ENCODE peak calls at places on chromosomes 12 and 14, in five cellular contexts. Q, S, C, X and B are unnamed samples. For H3K4me1, the result is how much of the 10 kb centered on the place peaks cover.

GRCh38 chr12:122395319-122395718 is 27.1 kb downstream of the CLIP1 start:
- DNase-seq in Q (peak), S (no peak), C (peak), X (peak), B (no peak)

GRCh38 chr12:100267603-100268281 is 765 bp downstream of the SCYL2 start:
- DNase-seq in Q (peak), S (peak), C (peak), X (peak), B (no peak)

GRCh38 chr12:76915381-76916169 is 36.8 kb upstream of the CSRP2 start:
- DNase-seq in Q (no peak), S (no peak), C (peak), X (no peak), B (no peak)

GRCh38 chr12:82708056-82708455 is 21.4 kb downstream of the TMTC2 start:
- DNase-seq in Q (no peak), S (no peak), C (peak), X (no peak), B (no peak)

GRCh38 chr12:89575405-89575804 is 49.6 kb upstream of the POC1B start:
- DNase-seq in Q (no peak), S (no peak), C (no peak), X (no peak), B (no peak)

GRCh38 chr12:65740873-65741600 is 83.2 kb upstream of the HMGA2 start:
- DNase-seq in Q (peak), S (peak), C (peak), X (peak), B (peak)

GRCh38 chr14:22084393-22085281 is 411.0 kb upstream of the OR4E1 start:
- DNase-seq in Q (peak), S (peak), C (peak), X (peak), B (peak)

GRCh38 chr12:2613674-2614073 is 181.1 kb upstream of the FKBP4 start:
- DNase-seq in Q (peak), S (no peak), C (peak), X (peak), B (no peak)

GRCh38 chr12:93785262-93786010 is 108.3 kb downstream of the CRADD start:
- DNase-seq in Q (peak), S (peak), C (peak), X (peak), B (peak)

GRCh38 chr14:102726191-102726949 is 50.9 kb upstream of the TRAF3 start:
- DNase-seq in Q (no peak), S (no peak), C (no peak), X (no peak), B (no peak)

GRCh38 chr14:97277711-97278110 is 480.5 kb downstream of the VRK1 start:
- DNase-seq in Q (no peak), S (peak), C (no peak), X (no peak), B (no peak)

GRCh38 chr12:53495903-53496751 is 3.1 kb downstream of the MAP3K12 start:
- DNase-seq in Q (no peak), S (peak), C (peak), X (no peak), B (peak)

GRCh38 chr14:54691525-54692260 is 124.8 kb downstream of the SAMD4A start:
- DNase-seq in Q (peak), S (peak), C (peak), X (no peak), B (peak)

GRCh38 chr12:1559729-1560128 is 34.7 kb downstream of the FBXL14 start:
- DNase-seq in Q (no peak), S (no peak), C (peak), X (no peak), B (no peak)

GRCh38 chr12:34207858-34208257 is 185.6 kb downstream of the ALG10 start:
- DNase-seq in Q (no peak), S (no peak), C (no peak), X (no peak), B (no peak)

DNA sequence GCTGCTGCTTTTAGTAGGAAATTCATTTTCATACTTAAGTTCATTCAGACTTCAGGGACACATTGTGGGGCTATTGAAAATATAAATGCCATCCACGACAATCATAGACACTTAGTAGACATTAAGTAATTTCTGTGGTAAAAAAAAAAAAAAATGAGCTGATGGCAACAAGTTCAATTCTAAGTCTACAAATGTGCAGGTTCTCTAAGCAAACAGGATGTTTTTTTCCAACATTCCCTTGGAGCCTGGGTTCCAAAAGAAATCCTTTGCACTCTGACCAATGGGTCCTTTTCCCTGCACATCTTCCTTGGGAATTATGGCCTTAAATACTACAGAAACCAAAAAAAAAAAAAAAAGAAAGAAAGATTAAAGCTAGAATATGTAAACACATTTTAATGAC is 175.6 kb upstream of the HIF1A start:
- DNase-seq in Q (no peak), S (no peak), C (no peak), X (no peak), B (no peak)
- H3K4me1 ChIP-seq in Q (under half), S (under half), C (under half), X (under half), B (under half)

DNA sequence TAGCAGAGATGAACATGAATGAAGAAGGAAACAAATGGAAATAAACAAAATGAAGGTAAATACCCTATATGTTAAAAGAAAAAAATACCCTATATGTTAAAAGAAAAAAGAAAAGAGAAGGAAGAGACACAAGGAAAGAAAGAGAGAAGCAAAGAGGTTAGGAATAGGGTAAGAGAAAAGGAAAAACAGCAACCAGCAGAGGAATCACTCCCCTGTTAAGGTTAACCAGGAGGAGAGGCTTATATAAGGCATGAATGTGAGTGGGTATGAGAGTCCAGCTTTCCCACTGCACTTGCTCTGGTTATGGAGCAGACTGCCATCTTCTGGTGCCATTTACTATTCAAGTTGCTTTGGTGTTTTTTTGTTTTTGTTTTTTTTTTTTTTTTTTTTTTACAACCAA is 3.1 kb downstream of the PPP1R3E start:
- DNase-seq in Q (peak), S (no peak), C (peak), X (peak), B (no peak)
- TF ChIP-seq CTCF in Q (peak), S (no peak), C (peak), X (peak), B (no peak)

GRCh38 chr14:99211410-99211809 is 60.6 kb downstream of the BCL11B start:
- DNase-seq in Q (no peak), S (no peak), C (no peak), X (no peak), B (no peak)
- H3K4me1 ChIP-seq in Q (under half), S (under half), C (under half), X (under half), B (under half)

DNA sequence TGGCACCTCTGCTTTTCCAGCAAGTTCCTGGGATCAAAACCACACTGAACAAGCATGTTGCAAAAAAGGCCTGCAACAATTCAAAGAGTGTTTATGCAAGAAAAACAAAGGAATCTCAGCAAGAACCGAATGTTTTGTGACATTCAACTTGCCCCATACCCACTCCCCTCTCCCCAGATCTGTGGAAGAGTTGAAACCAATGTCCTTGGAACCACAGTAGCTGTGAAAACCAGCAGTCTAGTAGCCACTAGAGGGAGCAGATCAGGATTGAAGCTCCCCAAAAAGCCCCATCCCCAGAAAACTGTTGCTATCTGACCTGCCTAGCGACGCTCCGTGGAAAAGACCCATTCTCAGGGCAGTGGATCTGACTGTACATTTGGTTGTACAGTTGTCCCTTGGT is 27.1 kb downstream of the PRKAB1 start:
- DNase-seq in Q (no peak), S (peak), C (peak), X (no peak), B (no peak)
- TF ChIP-seq CTCF in Q (peak), S (peak), C (peak), X (peak), B (no peak)

DNA sequence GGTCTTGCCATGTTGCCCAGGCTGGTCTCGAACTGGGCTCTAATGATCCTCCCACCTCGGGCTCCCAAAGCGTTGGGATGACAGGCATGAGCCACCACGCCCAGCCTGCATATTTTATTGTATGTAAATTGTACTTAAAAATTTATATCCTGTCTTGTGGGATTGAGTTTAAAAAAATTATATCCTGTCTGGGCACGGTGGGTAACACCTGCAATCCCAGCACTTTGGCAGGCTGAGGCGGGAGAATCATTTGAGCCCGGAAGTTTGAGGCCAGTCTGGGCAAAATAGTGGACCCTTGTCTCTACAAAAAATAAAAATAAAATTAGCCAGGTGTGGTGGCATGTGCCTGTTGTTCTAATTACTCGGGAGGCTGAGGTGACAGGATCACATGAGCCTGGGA is 13.9 kb upstream of the CEBPE start:
- DNase-seq in Q (no peak), S (no peak), C (no peak), X (no peak), B (no peak)
- H3K4me1 ChIP-seq in Q (under half), S (under half), C (under half), X (under half), B (under half)

GRCh38 chr12:124556896-124557501 is 10.4 kb downstream of the NCOR2 start:
- DNase-seq in Q (no peak), S (no peak), C (no peak), X (no peak), B (no peak)
- TF ChIP-seq CTCF in Q (no peak), S (no peak), C (no peak), X (no peak), B (no peak)